ENCODE peak calls at places on chromosomes 5 and 9, in nine cellular contexts. X, O, J, I, Z, R, K, U and B are unnamed samples.
A peak's percentile ranks its signal among the peaks of the same experiment; 100 is the strongest.

GRCh38 chr9:130172858-130173461 is 756 bp downstream of the NCS1 start:
- DNase-seq in X (no peak), O (no peak), J (no peak), I (no peak), Z (peak; percentile 68), R (no peak), K (no peak), U (no peak), B (no peak)

GRCh38 chr9:109256381-109256780 is 64.5 kb downstream of the EPB41L4B start:
- DNase-seq in X (peak; percentile 11), O (no peak), J (no peak), I (no peak), Z (peak; percentile 38), R (no peak), K (no peak), U (no peak), B (no peak)

GRCh38 chr9:70113403-70114022 is 69.9 kb downstream of the MAMDC2 start:
- DNase-seq in X (peak; percentile 54), O (peak; percentile 56), J (peak; percentile 55), I (no peak), Z (peak; percentile 80), R (peak; percentile 21), K (no peak), U (peak; percentile 66), B (no peak)

GRCh38 chr9:108323615-108324014 is 532.2 kb downstream of the ACTL7B start:
- DNase-seq in X (no peak), O (no peak), J (no peak), I (no peak), Z (peak; percentile 7), R (no peak), K (no peak), U (no peak), B (no peak)

GRCh38 chr5:99590806-99591205 is 662.0 kb upstream of the CHD1 start:
- DNase-seq in X (no peak), O (no peak), J (no peak), I (no peak), Z (no peak), R (no peak), K (no peak), U (no peak), B (no peak)

GRCh38 chr5:43661102-43661501 is 58.1 kb downstream of the NNT start:
- DNase-seq in X (no peak), O (peak; percentile 32), J (no peak), I (no peak), Z (peak; percentile 71), R (no peak), K (no peak), U (peak; percentile 56), B (no peak)

GRCh38 chr5:115098041-115098702 is 71.5 kb downstream of the TRIM36 start:
- DNase-seq in X (peak; percentile 49), O (peak; percentile 57), J (no peak), I (peak; percentile 18), Z (peak; percentile 70), R (no peak), K (peak; percentile 7), U (peak; percentile 16), B (no peak)

GRCh38 chr9:35481347-35481975 is 8.4 kb upstream of the RUSC2 start:
- DNase-seq in X (peak; percentile 64), O (peak; percentile 53), J (no peak), I (peak; percentile 52), Z (peak; percentile 89), R (no peak), K (no peak), U (peak; percentile 55), B (peak; percentile 17)

GRCh38 chr9:36575411-36575882 is 2.8 kb downstream of the MELK start:
- DNase-seq in X (no peak), O (no peak), J (no peak), I (no peak), Z (peak; percentile 75), R (no peak), K (no peak), U (no peak), B (no peak)

GRCh38 chr5:59161206-59162105 is 578.6 kb downstream of the RAB3C start:
- DNase-seq in X (no peak), O (peak; percentile 63), J (no peak), I (no peak), Z (no peak), R (no peak), K (no peak), U (no peak), B (peak; percentile 29)

GRCh38 chr5:94992325-94992724 is 292.6 kb downstream of the MCTP1 start:
- DNase-seq in X (no peak), O (no peak), J (no peak), I (no peak), Z (no peak), R (no peak), K (no peak), U (no peak), B (no peak)

GRCh38 chr9:93143830-93144530 is 9.9 kb upstream of the NINJ1 start:
- DNase-seq in X (peak; percentile 58), O (peak; percentile 47), J (peak; percentile 77), I (no peak), Z (peak; percentile 34), R (peak; percentile 80), K (no peak), U (no peak), B (peak; percentile 84)

GRCh38 chr9:91067306-91067860 is 265.8 kb downstream of the SYK start:
- DNase-seq in X (no peak), O (no peak), J (no peak), I (no peak), Z (no peak), R (no peak), K (no peak), U (no peak), B (no peak)

GRCh38 chr5:38660194-38660668 is 103.8 kb upstream of the LIFR start:
- DNase-seq in X (no peak), O (no peak), J (peak; percentile 59), I (no peak), Z (no peak), R (no peak), K (no peak), U (no peak), B (no peak)

GRCh38 chr5:139600336-139600949 is 39.3 kb downstream of the UBE2D2 start:
- DNase-seq in X (no peak), O (no peak), J (no peak), I (peak; percentile 30), Z (peak; percentile 73), R (no peak), K (no peak), U (no peak), B (no peak)

GRCh38 chr9:127589955-127590370 is 22.1 kb upstream of the STXBP1 start:
- DNase-seq in X (peak; percentile 82), O (peak; percentile 48), J (no peak), I (peak; percentile 57), Z (peak; percentile 87), R (no peak), K (no peak), U (peak; percentile 73), B (no peak)

GRCh38 chr5:138654281-138654867 is 79.2 kb upstream of the HSPA9 start:
- DNase-seq in X (no peak), O (peak; percentile 88), J (no peak), I (peak; percentile 13), Z (peak; percentile 42), R (no peak), K (peak; percentile 75), U (no peak), B (peak; percentile 80)

GRCh38 chr5:88488566-88488965 is 219.9 kb upstream of the TMEM161B start:
- DNase-seq in X (no peak), O (no peak), J (no peak), I (no peak), Z (no peak), R (no peak), K (no peak), U (no peak), B (no peak)

DNA sequence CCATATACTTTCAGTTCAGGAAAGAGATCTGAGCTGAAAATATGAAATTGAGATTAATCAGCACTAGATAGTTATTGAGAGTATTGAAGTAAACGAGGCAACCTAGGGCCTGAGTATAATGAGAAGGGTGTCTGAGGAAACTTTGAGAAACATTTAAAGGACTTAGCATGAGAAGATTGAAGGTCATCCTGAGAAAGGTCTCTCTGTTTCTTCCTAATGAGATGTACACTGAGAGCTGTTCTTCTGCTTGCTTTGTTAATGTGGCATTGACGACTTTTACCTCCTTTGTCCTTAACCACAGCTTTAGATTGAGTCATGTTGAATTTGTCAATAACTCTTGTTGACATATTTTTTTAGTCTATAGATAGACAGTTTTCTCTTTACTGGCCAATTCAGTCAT is 145.1 kb upstream of the ACTBL2 start:
- DNase-seq in X (no peak), O (no peak), J (no peak), I (no peak), Z (no peak), R (no peak), K (no peak), U (no peak), B (no peak)
- H3K27me3 ChIP-seq in X (no peaks in the 10 kb centered on the region), O (no peaks in the 10 kb centered on the region), J (no peaks in the 10 kb centered on the region), I (no peaks in the 10 kb centered on the region), Z (no peaks in the 10 kb centered on the region), R (no peaks in the 10 kb centered on the region), K (no peaks in the 10 kb centered on the region), U (no peaks in the 10 kb centered on the region), B (no peaks in the 10 kb centered on the region)

GRCh38 chr5:170179626-170180025 is 53.2 kb upstream of the C5orf58 start:
- DNase-seq in X (no peak), O (no peak), J (no peak), I (no peak), Z (no peak), R (no peak), K (no peak), U (no peak), B (no peak)
- H3K27me3 ChIP-seq in X (no peaks in the 10 kb centered on the region), O (no peaks in the 10 kb centered on the region), J (no peaks in the 10 kb centered on the region), I (no peaks in the 10 kb centered on the region), Z (peaks cover 3% of the 10 kb centered on the region), R (no peaks in the 10 kb centered on the region), K (no peaks in the 10 kb centered on the region), U (no peaks in the 10 kb centered on the region), B (no peaks in the 10 kb centered on the region)

DNA sequence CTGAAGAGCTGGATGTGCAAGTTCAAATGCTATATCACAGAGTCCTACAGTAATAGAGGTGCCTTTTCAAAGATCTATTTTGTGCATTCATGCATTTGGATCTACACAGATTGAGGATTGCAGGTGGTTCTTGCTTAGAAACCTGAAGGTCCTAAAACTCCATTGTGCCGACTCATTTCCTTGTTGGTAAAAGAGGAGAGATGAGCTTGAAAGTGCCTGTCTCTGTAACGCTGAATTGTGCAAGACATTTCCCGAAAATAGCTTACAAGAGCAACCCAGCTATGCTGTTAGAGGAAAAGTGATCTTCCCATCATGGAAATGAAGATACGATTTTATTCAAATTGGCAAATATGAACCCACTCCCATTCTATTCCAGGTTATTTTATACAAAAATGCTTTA is 110.7 kb upstream of the CXCL14 start:
- DNase-seq in X (no peak), O (no peak), J (no peak), I (no peak), Z (no peak), R (no peak), K (no peak), U (no peak), B (no peak)
- H3K27me3 ChIP-seq in X (no peaks in the 10 kb centered on the region), O (no peaks in the 10 kb centered on the region), J (peaks cover 3% of the 10 kb centered on the region), I (peaks cover 7% of the 10 kb centered on the region), Z (peaks cover 5% of the 10 kb centered on the region), R (no peaks in the 10 kb centered on the region), K (no peaks in the 10 kb centered on the region), U (no peaks in the 10 kb centered on the region), B (no peaks in the 10 kb centered on the region)

DNA sequence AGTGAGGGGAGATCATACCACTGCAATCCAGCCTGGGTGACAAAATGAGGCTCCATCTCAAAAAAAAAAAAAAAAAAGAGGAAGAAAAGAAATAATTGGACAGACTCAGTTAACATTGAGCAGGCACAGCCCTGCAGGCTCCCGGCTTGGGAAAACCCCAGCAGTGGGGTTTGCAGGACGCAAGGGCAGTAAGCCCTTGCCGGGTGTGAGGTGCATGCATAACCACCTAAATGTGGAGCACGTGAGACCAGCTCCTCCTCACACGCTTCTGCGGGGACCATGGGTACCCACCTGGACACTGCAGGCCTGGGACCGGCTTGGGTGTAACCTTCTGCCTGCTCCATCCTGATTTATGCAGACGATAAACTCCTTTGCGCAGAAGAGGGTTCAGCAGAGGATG is 4.8 kb upstream of the SLC6A18 start:
- DNase-seq in X (no peak), O (no peak), J (no peak), I (no peak), Z (no peak), R (no peak), K (no peak), U (no peak), B (no peak)
- H3K27me3 ChIP-seq in X (no peaks in the 10 kb centered on the region), O (peaks cover 8% of the 10 kb centered on the region), J (peaks cover 40% of the 10 kb centered on the region), I (peaks cover under 1% of the 10 kb centered on the region), Z (no peaks in the 10 kb centered on the region), R (no peaks in the 10 kb centered on the region), K (no peaks in the 10 kb centered on the region), U (no peaks in the 10 kb centered on the region), B (no peaks in the 10 kb centered on the region)